ENCODE peak calls at places on chromosomes 12 and 14, in eight cellular contexts. K is thyroid gland, G is IMR-90, A is A549, N is suprapubic skin, O is vagina, W is tibial nerve, L is Peyer's patch. F is an unnamed sample.

GRCh38 chr14:71238835-71239234 is 331.6 kb downstream of the PCNX1 start:
- DNase-seq in A (no peak), O (no peak), K (no peak), W (no peak), L (no peak), N (no peak), G (no peak), F (no peak)

GRCh38 chr12:59808317-59808910 is 212.6 kb downstream of the SLC16A7 start:
- DNase-seq in L (no peak), O (no peak), A (peak; percentile 28), G (peak; percentile 41), K (no peak), N (no peak), W (no peak), F (no peak)

GRCh38 chr14:64919618-64920017 is 5.4 kb downstream of the CHURC1 start:
- DNase-seq in N (no peak), A (no peak), L (no peak), G (no peak), W (no peak), O (no peak), K (peak; percentile 48), F (no peak)

GRCh38 chr12:109737111-109737510 is 23.5 kb downstream of the FAM222A start:
- DNase-seq in A (no peak), G (no peak), K (no peak), W (no peak), N (no peak), O (no peak), L (no peak), F (no peak)

GRCh38 chr12:27123642-27124041 is 41.3 kb upstream of the C12orf71 start:
- DNase-seq in L (no peak), G (no peak), O (no peak), K (no peak), N (no peak), W (no peak), A (peak; percentile 49), F (no peak)

GRCh38 chr12:50841654-50842531 is 833 bp upstream of the TMPRSS12 start:
- DNase-seq in W (no peak), L (no peak), G (no peak), K (no peak), N (no peak), A (no peak), O (no peak), F (no peak)

GRCh38 chr14:34733245-34733644 is 18.9 kb upstream of the CFL2 start:
- DNase-seq in W (no peak), K (no peak), L (no peak), G (peak; percentile 67), O (no peak), N (no peak), A (no peak), F (no peak)

GRCh38 chr12:101863971-101864370 is 13.4 kb upstream of the DRAM1 start:
- DNase-seq in O (no peak), N (no peak), L (no peak), K (no peak), G (no peak), A (no peak), W (no peak), F (no peak)

GRCh38 chr14:92589213-92589852 is 75.8 kb downstream of the RIN3 start:
- DNase-seq in G (peak; percentile 52), A (peak; percentile 42), W (no peak), L (peak; percentile 49), N (peak; percentile 17), O (no peak), K (no peak), F (peak; percentile 37)

GRCh38 chr14:62206456-62206855 is 444.2 kb downstream of the SNAPC1 start:
- DNase-seq in L (no peak), G (peak; percentile 54), N (no peak), A (no peak), O (no peak), K (no peak), W (no peak), F (no peak)

GRCh38 chr12:89373772-89374572 is 21.7 kb upstream of the DUSP6 start:
- DNase-seq in G (peak; percentile 90), O (no peak), K (no peak), N (no peak), W (no peak), L (no peak), A (no peak), F (no peak)

GRCh38 chr14:66401447-66402095 is 84.6 kb upstream of the CCDC196 start:
- DNase-seq in L (no peak), O (no peak), A (peak; percentile 4), N (no peak), K (peak; percentile 5), W (no peak), G (no peak), F (no peak)

GRCh38 chr12:32069731-32070130 is 36.9 kb upstream of the BICD1 start:
- DNase-seq in O (no peak), G (no peak), N (no peak), A (no peak), L (no peak), K (no peak), W (no peak), F (no peak)

DNA sequence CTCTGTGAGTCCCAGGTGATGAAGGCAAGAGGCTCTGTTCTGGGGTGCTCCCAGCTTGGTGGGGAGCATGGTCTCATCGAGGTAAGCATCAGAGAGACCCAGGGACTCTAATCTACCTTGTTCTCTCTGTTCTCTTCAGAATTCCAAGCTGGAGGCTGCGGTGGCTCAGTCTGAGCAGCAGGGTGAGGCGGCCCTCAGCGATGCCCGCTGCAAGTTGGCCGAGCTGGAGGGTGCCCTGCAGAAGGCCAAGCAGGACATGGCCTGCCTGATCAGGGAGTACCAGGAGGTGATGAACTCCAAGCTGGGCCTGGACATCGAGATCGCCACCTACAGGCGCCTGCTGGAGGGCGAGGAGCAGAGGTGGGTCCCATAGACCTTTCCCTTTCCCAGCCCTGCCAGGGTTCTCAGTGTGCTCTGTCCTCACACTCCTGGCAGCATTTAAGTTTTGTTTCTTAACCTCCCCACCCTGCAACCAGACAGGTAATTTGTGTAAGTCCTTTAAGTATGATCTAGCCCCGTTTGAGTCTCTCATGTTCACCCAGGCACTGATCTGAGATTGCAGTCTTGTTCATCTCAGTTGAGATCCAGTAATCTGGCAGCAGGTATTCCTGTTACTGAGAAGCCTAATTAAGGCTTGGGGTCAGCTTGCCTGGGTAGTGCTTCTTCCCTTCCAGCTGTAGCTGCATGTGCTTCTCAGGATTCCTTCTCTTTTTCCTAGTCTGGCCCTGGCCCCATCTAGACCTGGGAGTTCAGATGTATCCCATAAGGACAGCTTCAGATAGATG is 14.8 kb upstream of the KRT81 start:
- DNase-seq in N (peak; percentile 38), W (no peak), K (no peak), A (peak; percentile 26), O (no peak), G (no peak), L (no peak), F (peak; percentile 62)
- TF ChIP-seq CTCF in N (no peak), W (no peak), K (peak; percentile 33), A (peak; percentile 16), O (no peak), G (no peak), L (peak; percentile 32), F (no peak)

GRCh38 chr14:50045837-50046236 is 70.5 kb downstream of the VCPKMT start:
- DNase-seq in O (no peak), N (no peak), A (no peak), W (no peak), L (no peak), K (no peak), G (no peak), F (no peak)

GRCh38 chr14:50047274-50047676 is 69.1 kb downstream of the VCPKMT start:
- DNase-seq in N (no peak), G (no peak), L (peak; percentile 73), W (no peak), O (no peak), A (no peak), K (no peak), F (no peak)

GRCh38 chr14:50044040-50044651 is 72.2 kb downstream of the VCPKMT start:
- DNase-seq in W (no peak), O (no peak), K (no peak), L (no peak), N (no peak), G (no peak), A (no peak), F (no peak)

GRCh38 chr14:50041980-50042379 is 74.4 kb downstream of the VCPKMT start:
- DNase-seq in O (no peak), A (no peak), W (no peak), L (no peak), G (no peak), N (no peak), K (no peak), F (no peak)

DNA sequence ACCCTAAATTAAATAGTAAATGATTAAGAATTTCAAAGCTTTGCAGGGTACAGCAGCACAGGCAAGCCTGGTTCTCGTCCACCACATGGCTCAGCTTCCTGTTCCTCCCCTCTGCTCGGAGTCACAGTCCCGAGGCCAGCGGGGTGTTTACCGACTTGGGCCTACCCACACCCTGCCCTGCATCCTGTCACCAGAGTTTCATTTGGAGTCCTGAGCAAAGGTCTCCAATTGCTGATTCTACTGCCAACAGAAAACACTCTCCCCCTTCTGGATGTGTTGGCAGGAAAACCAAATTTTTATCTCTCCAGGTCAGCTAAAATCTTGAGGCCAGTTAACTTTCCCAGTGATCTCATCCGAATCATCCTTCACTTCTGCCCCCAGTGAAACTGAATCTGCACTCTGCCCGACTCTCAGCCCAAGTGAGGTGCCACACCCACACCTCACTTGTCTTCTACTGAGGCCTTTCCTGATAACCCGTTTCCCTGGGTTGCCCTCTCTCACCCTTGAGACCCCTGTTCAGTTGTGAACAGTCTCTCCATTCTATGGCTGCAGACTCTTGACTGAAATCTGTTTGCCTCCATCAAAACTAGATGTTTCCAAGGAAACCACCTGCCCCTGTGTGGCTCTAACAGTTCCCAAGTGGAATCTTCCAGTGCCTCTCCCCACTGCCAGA is 71.2 kb downstream of the VCPKMT start:
- DNase-seq in A (peak; percentile 59), L (peak; percentile 93), N (peak; percentile 88), G (peak; percentile 88), O (no peak), K (peak; percentile 52), W (peak; percentile 46), F (peak; percentile 96)
- TF ChIP-seq POLR2A in A (no peak), L (no peak), N (no peak), G (no peak), O (no peak), K (no peak), W (no peak), F (no peak)

DNA sequence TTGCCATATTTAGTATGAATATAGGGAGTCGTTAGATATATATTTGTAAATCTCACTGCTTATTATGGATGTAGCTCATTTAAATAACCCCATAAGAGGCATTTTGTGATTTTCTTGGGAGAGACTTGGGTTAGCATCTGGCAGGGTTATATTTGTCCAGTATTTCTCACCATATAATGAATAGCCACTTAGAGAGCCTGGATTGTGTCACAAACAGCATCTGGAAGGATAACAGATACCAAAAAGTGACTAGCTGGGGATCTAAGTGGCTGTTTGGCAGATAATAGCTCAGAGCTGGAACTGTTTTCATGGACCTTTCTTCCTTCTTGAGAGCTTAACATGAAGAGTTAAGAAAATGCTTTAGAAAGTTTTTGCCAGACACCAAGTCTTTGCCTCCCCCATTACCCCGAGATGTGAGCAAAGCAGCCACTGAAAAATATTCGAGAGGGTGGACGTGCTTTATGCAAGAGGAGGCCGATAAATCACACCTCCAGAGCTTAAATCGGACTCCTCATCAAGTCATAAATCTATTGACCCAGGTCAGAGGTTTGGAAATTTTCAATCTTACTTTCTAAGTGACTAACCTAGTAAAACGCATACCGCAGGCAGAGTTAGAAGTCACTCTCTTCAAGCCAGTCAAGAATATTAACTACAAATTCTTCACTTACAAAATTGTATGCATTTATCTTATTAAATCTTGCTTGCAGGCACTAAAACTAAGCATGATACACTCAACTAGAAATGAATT is 35.1 kb downstream of the GPHB5 start:
- DNase-seq in G (no peak), K (no peak), A (no peak), L (no peak), N (no peak), O (no peak), W (no peak), F (no peak)
- H3K4me3 ChIP-seq in G (no peak overlapping the region), K (no peak overlapping the region), A (no peak overlapping the region), L (no peak overlapping the region), N (no peak overlapping the region), O (peak overlapping the region; percentile 6), W (no peak overlapping the region), F (no peak overlapping the region)

GRCh38 chr12:120235369-120236123 is 30.0 kb downstream of the PXN start:
- DNase-seq in N (no peak), G (no peak), A (peak; percentile 47), O (no peak), L (no peak), W (no peak), K (no peak), F (no peak)
- TF ChIP-seq CTCF in N (no peak), G (peak; percentile 35), A (no peak), O (no peak), L (no peak), W (no peak), K (peak; percentile 11), F (no peak)